ENCODE peak calls at places on chromosomes 1 and 21, in four cellular contexts. One of them, this sample, is unnamed.

GRCh38 chr21:45265721-45266517 is 21.8 kb downstream of the POFUT2 start:
- DNase-seq in HepG2: no peak
- DNase-seq in K562: no peak
- DNase-seq in H1: no peak
- DNase-seq in this sample: no peak

GRCh38 chr1:209076688-209077087 is 506.8 kb upstream of the CAMK1G start:
- DNase-seq in HepG2: no peak
- DNase-seq in K562: no peak
- DNase-seq in H1: no peak
- DNase-seq in this sample: peak

GRCh38 chr21:32392299-32392879 is 423 bp downstream of the URB1 start:
- DNase-seq in HepG2: no peak
- DNase-seq in K562: peak
- DNase-seq in H1: no peak
- DNase-seq in this sample: peak

GRCh38 chr1:66940968-66941367 is 16.2 kb downstream of the MIER1 start:
- DNase-seq in HepG2: peak
- DNase-seq in K562: no peak
- DNase-seq in H1: no peak
- DNase-seq in this sample: no peak

GRCh38 chr1:205983925-205984725 is 19.1 kb downstream of the RAB7B start:
- DNase-seq in HepG2: peak
- DNase-seq in K562: peak
- DNase-seq in H1: peak
- DNase-seq in this sample: peak

GRCh38 chr1:79074975-79075374 is 68.4 kb upstream of the ADGRL4 start:
- DNase-seq in HepG2: no peak
- DNase-seq in K562: no peak
- DNase-seq in H1: no peak
- DNase-seq in this sample: no peak

GRCh38 chr1:208047975-208048374 is 137.1 kb upstream of the CD34 start:
- DNase-seq in HepG2: no peak
- DNase-seq in K562: no peak
- DNase-seq in H1: no peak
- DNase-seq in this sample: no peak

GRCh38 chr1:206672011-206672688 is 12.6 kb upstream of the MAPKAPK2 start:
- DNase-seq in HepG2: no peak
- DNase-seq in K562: peak
- DNase-seq in H1: no peak
- DNase-seq in this sample: no peak

GRCh38 chr1:225653463-225654276 is 747 bp upstream of the ENAH start:
- DNase-seq in HepG2: peak
- DNase-seq in K562: no peak
- DNase-seq in H1: peak
- DNase-seq in this sample: peak

GRCh38 chr1:15953791-15954201 is 22.1 kb downstream of the ZBTB17 start:
- DNase-seq in HepG2: no peak
- DNase-seq in K562: no peak
- DNase-seq in H1: no peak
- DNase-seq in this sample: peak

GRCh38 chr21:42685036-42685435 is 31.6 kb downstream of the PDE9A start:
- DNase-seq in HepG2: no peak
- DNase-seq in K562: no peak
- DNase-seq in H1: no peak
- DNase-seq in this sample: no peak

GRCh38 chr1:226829105-226829504 is 41.3 kb upstream of the PSEN2 start:
- DNase-seq in HepG2: no peak
- DNase-seq in K562: no peak
- DNase-seq in H1: no peak
- DNase-seq in this sample: no peak

GRCh38 chr1:185670187-185670627 is 64.0 kb upstream of the HMCN1 start:
- DNase-seq in HepG2: no peak
- DNase-seq in K562: no peak
- DNase-seq in H1: peak
- DNase-seq in this sample: peak

GRCh38 chr1:165899461-165899941 is 72.1 kb downstream of the UCK2 start:
- DNase-seq in HepG2: no peak
- DNase-seq in K562: no peak
- DNase-seq in H1: no peak
- DNase-seq in this sample: peak
- H3K4me3 ChIP-seq in HepG2: no peak
- H3K4me3 ChIP-seq in K562: no peak
- H3K4me3 ChIP-seq in H1: no peak
- H3K4me3 ChIP-seq in this sample: no peak

GRCh38 chr1:21828075-21828474 is 16.0 kb downstream of the LDLRAD2 start:
- DNase-seq in HepG2: no peak
- DNase-seq in K562: no peak
- DNase-seq in H1: no peak
- DNase-seq in this sample: no peak
- TF ChIP-seq JUN in HepG2: no peak
- TF ChIP-seq JUN in K562: no peak
- TF ChIP-seq JUN in H1: no peak
- TF ChIP-seq JUN in this sample: no peak

GRCh38 chr21:28799926-28800325 is 192.8 kb downstream of the LTN1 start:
- DNase-seq in HepG2: no peak
- DNase-seq in K562: no peak
- DNase-seq in H1: no peak
- DNase-seq in this sample: no peak

GRCh38 chr21:28804089-28804670 is 188.5 kb downstream of the LTN1 start:
- DNase-seq in HepG2: no peak
- DNase-seq in K562: no peak
- DNase-seq in H1: no peak
- DNase-seq in this sample: no peak

GRCh38 chr21:28810826-28811524 is 181.7 kb downstream of the LTN1 start:
- DNase-seq in HepG2: no peak
- DNase-seq in K562: no peak
- DNase-seq in H1: no peak
- DNase-seq in this sample: no peak

GRCh38 chr21:28801906-28802305 is 190.8 kb downstream of the LTN1 start:
- DNase-seq in HepG2: no peak
- DNase-seq in K562: no peak
- DNase-seq in H1: no peak
- DNase-seq in this sample: no peak

GRCh38 chr21:28805885-28806284 is 186.8 kb downstream of the LTN1 start:
- DNase-seq in HepG2: no peak
- DNase-seq in K562: no peak
- DNase-seq in H1: no peak
- DNase-seq in this sample: no peak
- TF ChIP-seq POLR2AphosphoS5 in HepG2: no peak
- TF ChIP-seq POLR2AphosphoS5 in K562: no peak
- TF ChIP-seq POLR2AphosphoS5 in H1: no peak
- TF ChIP-seq POLR2AphosphoS5 in this sample: no peak

GRCh38 chr1:150073516-150073915 is 5.9 kb downstream of the VPS45 start:
- DNase-seq in HepG2: no peak
- DNase-seq in K562: no peak
- DNase-seq in H1: no peak
- DNase-seq in this sample: no peak
- H3K4me3 ChIP-seq in HepG2: no peak
- H3K4me3 ChIP-seq in K562: no peak
- H3K4me3 ChIP-seq in H1: no peak
- H3K4me3 ChIP-seq in this sample: no peak

DNA sequence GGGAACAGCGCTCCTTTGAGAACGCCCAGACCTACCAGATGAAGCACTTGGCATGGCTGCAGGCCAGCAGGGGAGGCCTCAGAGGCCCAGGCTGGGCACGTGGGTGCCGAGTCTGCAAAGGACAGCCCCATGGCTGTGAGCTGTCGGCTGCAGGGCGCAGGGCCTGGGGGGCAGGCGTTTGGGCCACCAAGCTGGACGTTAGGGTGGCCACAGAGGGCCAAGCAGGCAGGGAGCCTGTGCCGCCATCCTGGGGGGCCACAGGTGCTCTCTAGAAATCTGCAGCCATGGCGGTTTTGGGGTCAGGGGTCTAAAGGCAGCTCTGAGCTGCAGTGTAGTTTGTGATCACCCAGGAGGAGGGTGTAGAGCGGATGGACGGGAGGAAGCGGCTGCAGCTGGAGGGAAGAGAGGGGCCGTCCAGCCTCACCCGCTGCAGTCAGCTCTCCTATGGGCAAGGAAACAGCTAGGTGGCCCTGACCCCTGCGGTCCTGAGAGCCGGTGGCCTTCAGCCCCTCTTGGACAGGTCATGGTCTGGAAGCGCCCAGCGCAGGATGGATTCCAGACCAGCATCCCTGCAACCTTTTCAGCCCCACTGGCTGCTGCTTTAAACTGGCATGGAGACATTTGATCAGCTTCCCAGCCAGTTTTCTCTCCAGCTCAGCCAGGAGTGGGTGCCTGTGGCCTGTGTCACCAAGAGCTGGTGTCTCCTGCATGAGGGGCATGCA is 11.0 kb downstream of the IBA57 start:
- DNase-seq in HepG2: no peak
- DNase-seq in K562: no peak
- DNase-seq in H1: no peak
- DNase-seq in this sample: no peak
- TF ChIP-seq JUN in HepG2: no peak
- TF ChIP-seq JUN in K562: no peak
- TF ChIP-seq JUN in H1: no peak
- TF ChIP-seq JUN in this sample: no peak

GRCh38 chr1:65229754-65230339 is 79.5 kb upstream of the DNAJC6 start:
- DNase-seq in HepG2: peak
- DNase-seq in K562: no peak
- DNase-seq in H1: no peak
- DNase-seq in this sample: no peak
- TF ChIP-seq POLR2AphosphoS5 in HepG2: no peak
- TF ChIP-seq POLR2AphosphoS5 in K562: no peak
- TF ChIP-seq POLR2AphosphoS5 in H1: no peak
- TF ChIP-seq POLR2AphosphoS5 in this sample: no peak

GRCh38 chr21:41406340-41406739 is 19.7 kb upstream of the MX1 start:
- DNase-seq in HepG2: no peak
- DNase-seq in K562: no peak
- DNase-seq in H1: no peak
- DNase-seq in this sample: no peak
- H3K4me3 ChIP-seq in HepG2: no peak
- H3K4me3 ChIP-seq in K562: no peak
- H3K4me3 ChIP-seq in H1: no peak
- H3K4me3 ChIP-seq in this sample: no peak